ENCODE peak calls at places on chromosome 1, in seven cellular contexts. One of them, this sample, is unnamed.

GRCh38 chr1:26827205-26827604 is 717 bp downstream of the ZDHHC18 start:
- DNase-seq in NCI-H1417: no peak
- DNase-seq in cardiac muscle cell: no peak
- DNase-seq in right atrium auricular region: no peak
- DNase-seq in activated T-helper 1 cell treated with anti-CD3 and anti-CD28 coated beads, Interleukin-12 subunit alpha, Interleukin-12 subunit beta, Interleukin-2, Interleukin-4 antibody, amounts not matched to agents 30 ng/mL and 10 ng/mL and 1 ng/mL, durations not matched to agents 14 hours and 24 hours and 36 hours: no peak
- DNase-seq in adrenal gland: no peak
- DNase-seq in coronary artery: no peak
- DNase-seq in this sample: no peak

GRCh38 chr1:231666220-231666956 is 39.8 kb downstream of the DISC1 start:
- DNase-seq in NCI-H1417: no peak
- DNase-seq in cardiac muscle cell: no peak
- DNase-seq in right atrium auricular region: no peak
- DNase-seq in activated T-helper 1 cell treated with anti-CD3 and anti-CD28 coated beads, Interleukin-12 subunit alpha, Interleukin-12 subunit beta, Interleukin-2, Interleukin-4 antibody, amounts not matched to agents 30 ng/mL and 10 ng/mL and 1 ng/mL, durations not matched to agents 14 hours and 24 hours and 36 hours: no peak
- DNase-seq in adrenal gland: no peak
- DNase-seq in coronary artery: no peak
- DNase-seq in this sample: no peak

GRCh38 chr1:80349218-80349617 is 1342.7 kb upstream of the ADGRL4 start:
- DNase-seq in NCI-H1417: no peak
- DNase-seq in cardiac muscle cell: no peak
- DNase-seq in right atrium auricular region: no peak
- DNase-seq in activated T-helper 1 cell treated with anti-CD3 and anti-CD28 coated beads, Interleukin-12 subunit alpha, Interleukin-12 subunit beta, Interleukin-2, Interleukin-4 antibody, amounts not matched to agents 30 ng/mL and 10 ng/mL and 1 ng/mL, durations not matched to agents 14 hours and 24 hours and 36 hours: no peak
- DNase-seq in adrenal gland: no peak
- DNase-seq in coronary artery: no peak
- DNase-seq in this sample: no peak

GRCh38 chr1:157156058-157156541 is 17.9 kb upstream of the ETV3 start:
- DNase-seq in NCI-H1417: peak; percentile 51
- DNase-seq in cardiac muscle cell: peak; percentile 84
- DNase-seq in right atrium auricular region: peak; percentile 71
- DNase-seq in activated T-helper 1 cell treated with anti-CD3 and anti-CD28 coated beads, Interleukin-12 subunit alpha, Interleukin-12 subunit beta, Interleukin-2, Interleukin-4 antibody, amounts not matched to agents 30 ng/mL and 10 ng/mL and 1 ng/mL, durations not matched to agents 14 hours and 24 hours and 36 hours: peak; percentile 65
- DNase-seq in adrenal gland: peak; percentile 88
- DNase-seq in coronary artery: no peak
- DNase-seq in this sample: peak; percentile 62

GRCh38 chr1:226061793-226062557 is 541 bp upstream of the H3-3A start:
- DNase-seq in NCI-H1417: peak; percentile 95
- DNase-seq in cardiac muscle cell: peak; percentile 90
- DNase-seq in right atrium auricular region: peak; percentile 67
- DNase-seq in activated T-helper 1 cell treated with anti-CD3 and anti-CD28 coated beads, Interleukin-12 subunit alpha, Interleukin-12 subunit beta, Interleukin-2, Interleukin-4 antibody, amounts not matched to agents 30 ng/mL and 10 ng/mL and 1 ng/mL, durations not matched to agents 14 hours and 24 hours and 36 hours: no peak
- DNase-seq in adrenal gland: peak; percentile 87
- DNase-seq in coronary artery: peak; percentile 85
- DNase-seq in this sample: no peak

GRCh38 chr1:25082216-25082899 is 149.9 kb downstream of the SYF2 start:
- DNase-seq in NCI-H1417: no peak
- DNase-seq in cardiac muscle cell: no peak
- DNase-seq in right atrium auricular region: no peak
- DNase-seq in activated T-helper 1 cell treated with anti-CD3 and anti-CD28 coated beads, Interleukin-12 subunit alpha, Interleukin-12 subunit beta, Interleukin-2, Interleukin-4 antibody, amounts not matched to agents 30 ng/mL and 10 ng/mL and 1 ng/mL, durations not matched to agents 14 hours and 24 hours and 36 hours: no peak
- DNase-seq in adrenal gland: no peak
- DNase-seq in coronary artery: no peak
- DNase-seq in this sample: no peak

GRCh38 chr1:197783510-197783948 is 8.2 kb upstream of the DENND1B start:
- DNase-seq in NCI-H1417: no peak
- DNase-seq in cardiac muscle cell: no peak
- DNase-seq in right atrium auricular region: no peak
- DNase-seq in activated T-helper 1 cell treated with anti-CD3 and anti-CD28 coated beads, Interleukin-12 subunit alpha, Interleukin-12 subunit beta, Interleukin-2, Interleukin-4 antibody, amounts not matched to agents 30 ng/mL and 10 ng/mL and 1 ng/mL, durations not matched to agents 14 hours and 24 hours and 36 hours: no peak
- DNase-seq in adrenal gland: no peak
- DNase-seq in coronary artery: no peak
- DNase-seq in this sample: no peak

GRCh38 chr1:217569021-217569420 is 61.9 kb downstream of the GPATCH2 start:
- DNase-seq in NCI-H1417: no peak
- DNase-seq in cardiac muscle cell: no peak
- DNase-seq in right atrium auricular region: no peak
- DNase-seq in activated T-helper 1 cell treated with anti-CD3 and anti-CD28 coated beads, Interleukin-12 subunit alpha, Interleukin-12 subunit beta, Interleukin-2, Interleukin-4 antibody, amounts not matched to agents 30 ng/mL and 10 ng/mL and 1 ng/mL, durations not matched to agents 14 hours and 24 hours and 36 hours: no peak
- DNase-seq in adrenal gland: no peak
- DNase-seq in coronary artery: no peak
- DNase-seq in this sample: no peak

GRCh38 chr1:212612251-212612961 is 3.8 kb downstream of the ATF3 start:
- DNase-seq in NCI-H1417: no peak
- DNase-seq in cardiac muscle cell: no peak
- DNase-seq in right atrium auricular region: no peak
- DNase-seq in activated T-helper 1 cell treated with anti-CD3 and anti-CD28 coated beads, Interleukin-12 subunit alpha, Interleukin-12 subunit beta, Interleukin-2, Interleukin-4 antibody, amounts not matched to agents 30 ng/mL and 10 ng/mL and 1 ng/mL, durations not matched to agents 14 hours and 24 hours and 36 hours: no peak
- DNase-seq in adrenal gland: no peak
- DNase-seq in coronary artery: no peak
- DNase-seq in this sample: no peak

GRCh38 chr1:47555841-47556616 is 118.2 kb downstream of the FOXD2 start:
- DNase-seq in NCI-H1417: no peak
- DNase-seq in cardiac muscle cell: no peak
- DNase-seq in right atrium auricular region: no peak
- DNase-seq in activated T-helper 1 cell treated with anti-CD3 and anti-CD28 coated beads, Interleukin-12 subunit alpha, Interleukin-12 subunit beta, Interleukin-2, Interleukin-4 antibody, amounts not matched to agents 30 ng/mL and 10 ng/mL and 1 ng/mL, durations not matched to agents 14 hours and 24 hours and 36 hours: no peak
- DNase-seq in adrenal gland: no peak
- DNase-seq in coronary artery: no peak
- DNase-seq in this sample: no peak

GRCh38 chr1:156489166-156489934 is 11.2 kb downstream of the MEF2D start:
- DNase-seq in NCI-H1417: peak; percentile 80
- DNase-seq in cardiac muscle cell: peak; percentile 91
- DNase-seq in right atrium auricular region: no peak
- DNase-seq in activated T-helper 1 cell treated with anti-CD3 and anti-CD28 coated beads, Interleukin-12 subunit alpha, Interleukin-12 subunit beta, Interleukin-2, Interleukin-4 antibody, amounts not matched to agents 30 ng/mL and 10 ng/mL and 1 ng/mL, durations not matched to agents 14 hours and 24 hours and 36 hours: no peak
- DNase-seq in adrenal gland: peak; percentile 83
- DNase-seq in coronary artery: no peak
- DNase-seq in this sample: peak; percentile 97

GRCh38 chr1:115496904-115497527 is 144.8 kb upstream of the VANGL1 start:
- DNase-seq in NCI-H1417: no peak
- DNase-seq in cardiac muscle cell: no peak
- DNase-seq in right atrium auricular region: peak; percentile 32
- DNase-seq in activated T-helper 1 cell treated with anti-CD3 and anti-CD28 coated beads, Interleukin-12 subunit alpha, Interleukin-12 subunit beta, Interleukin-2, Interleukin-4 antibody, amounts not matched to agents 30 ng/mL and 10 ng/mL and 1 ng/mL, durations not matched to agents 14 hours and 24 hours and 36 hours: no peak
- DNase-seq in adrenal gland: no peak
- DNase-seq in coronary artery: no peak
- DNase-seq in this sample: no peak

GRCh38 chr1:226565476-226565875 is 16.9 kb downstream of the STUM start:
- DNase-seq in NCI-H1417: no peak
- DNase-seq in cardiac muscle cell: no peak
- DNase-seq in right atrium auricular region: no peak
- DNase-seq in activated T-helper 1 cell treated with anti-CD3 and anti-CD28 coated beads, Interleukin-12 subunit alpha, Interleukin-12 subunit beta, Interleukin-2, Interleukin-4 antibody, amounts not matched to agents 30 ng/mL and 10 ng/mL and 1 ng/mL, durations not matched to agents 14 hours and 24 hours and 36 hours: no peak
- DNase-seq in adrenal gland: no peak
- DNase-seq in coronary artery: no peak
- DNase-seq in this sample: no peak

GRCh38 chr1:9075023-9075422 is 5.6 kb upstream of the SLC2A5 start:
- DNase-seq in NCI-H1417: peak; percentile 38
- DNase-seq in cardiac muscle cell: no peak
- DNase-seq in right atrium auricular region: no peak
- DNase-seq in activated T-helper 1 cell treated with anti-CD3 and anti-CD28 coated beads, Interleukin-12 subunit alpha, Interleukin-12 subunit beta, Interleukin-2, Interleukin-4 antibody, amounts not matched to agents 30 ng/mL and 10 ng/mL and 1 ng/mL, durations not matched to agents 14 hours and 24 hours and 36 hours: no peak
- DNase-seq in adrenal gland: no peak
- DNase-seq in coronary artery: no peak
- DNase-seq in this sample: no peak

GRCh38 chr1:205665216-205665757 is 15.0 kb downstream of the SLC45A3 start:
- DNase-seq in NCI-H1417: no peak
- DNase-seq in cardiac muscle cell: no peak
- DNase-seq in right atrium auricular region: no peak
- DNase-seq in activated T-helper 1 cell treated with anti-CD3 and anti-CD28 coated beads, Interleukin-12 subunit alpha, Interleukin-12 subunit beta, Interleukin-2, Interleukin-4 antibody, amounts not matched to agents 30 ng/mL and 10 ng/mL and 1 ng/mL, durations not matched to agents 14 hours and 24 hours and 36 hours: no peak
- DNase-seq in adrenal gland: no peak
- DNase-seq in coronary artery: no peak
- DNase-seq in this sample: no peak

GRCh38 chr1:161305872-161306519 is 3.8 kb downstream of the MPZ start:
- DNase-seq in NCI-H1417: peak; percentile 87
- DNase-seq in cardiac muscle cell: peak; percentile 71
- DNase-seq in right atrium auricular region: peak; percentile 82
- DNase-seq in activated T-helper 1 cell treated with anti-CD3 and anti-CD28 coated beads, Interleukin-12 subunit alpha, Interleukin-12 subunit beta, Interleukin-2, Interleukin-4 antibody, amounts not matched to agents 30 ng/mL and 10 ng/mL and 1 ng/mL, durations not matched to agents 14 hours and 24 hours and 36 hours: peak; percentile 82
- DNase-seq in adrenal gland: peak; percentile 88
- DNase-seq in coronary artery: peak; percentile 81
- DNase-seq in this sample: peak; percentile 94

GRCh38 chr1:213110349-213111300 is 59.6 kb downstream of the RPS6KC1 start:
- DNase-seq in NCI-H1417: no peak
- DNase-seq in cardiac muscle cell: no peak
- DNase-seq in right atrium auricular region: no peak
- DNase-seq in activated T-helper 1 cell treated with anti-CD3 and anti-CD28 coated beads, Interleukin-12 subunit alpha, Interleukin-12 subunit beta, Interleukin-2, Interleukin-4 antibody, amounts not matched to agents 30 ng/mL and 10 ng/mL and 1 ng/mL, durations not matched to agents 14 hours and 24 hours and 36 hours: no peak
- DNase-seq in adrenal gland: no peak
- DNase-seq in coronary artery: no peak
- DNase-seq in this sample: no peak

GRCh38 chr1:116433283-116434257 is 60.5 kb downstream of the ATP1A1 start:
- DNase-seq in NCI-H1417: no peak
- DNase-seq in cardiac muscle cell: no peak
- DNase-seq in right atrium auricular region: no peak
- DNase-seq in activated T-helper 1 cell treated with anti-CD3 and anti-CD28 coated beads, Interleukin-12 subunit alpha, Interleukin-12 subunit beta, Interleukin-2, Interleukin-4 antibody, amounts not matched to agents 30 ng/mL and 10 ng/mL and 1 ng/mL, durations not matched to agents 14 hours and 24 hours and 36 hours: no peak
- DNase-seq in adrenal gland: no peak
- DNase-seq in coronary artery: no peak
- DNase-seq in this sample: no peak

GRCh38 chr1:156060937-156061636 is at the start of gene RAB25:
- DNase-seq in NCI-H1417: peak; percentile 15
- DNase-seq in cardiac muscle cell: no peak
- DNase-seq in right atrium auricular region: no peak
- DNase-seq in activated T-helper 1 cell treated with anti-CD3 and anti-CD28 coated beads, Interleukin-12 subunit alpha, Interleukin-12 subunit beta, Interleukin-2, Interleukin-4 antibody, amounts not matched to agents 30 ng/mL and 10 ng/mL and 1 ng/mL, durations not matched to agents 14 hours and 24 hours and 36 hours: no peak
- DNase-seq in adrenal gland: no peak
- DNase-seq in coronary artery: no peak
- DNase-seq in this sample: peak; percentile 98

GRCh38 chr1:10387611-10388386 is 11.1 kb upstream of the PGD start:
- DNase-seq in NCI-H1417: no peak
- DNase-seq in cardiac muscle cell: no peak
- DNase-seq in right atrium auricular region: peak; percentile 68
- DNase-seq in activated T-helper 1 cell treated with anti-CD3 and anti-CD28 coated beads, Interleukin-12 subunit alpha, Interleukin-12 subunit beta, Interleukin-2, Interleukin-4 antibody, amounts not matched to agents 30 ng/mL and 10 ng/mL and 1 ng/mL, durations not matched to agents 14 hours and 24 hours and 36 hours: no peak
- DNase-seq in adrenal gland: no peak
- DNase-seq in coronary artery: no peak
- DNase-seq in this sample: no peak

GRCh38 chr1:227885135-227885647 is 62.5 kb downstream of the WNT9A start:
- DNase-seq in NCI-H1417: no peak
- DNase-seq in cardiac muscle cell: no peak
- DNase-seq in right atrium auricular region: peak; percentile 53
- DNase-seq in activated T-helper 1 cell treated with anti-CD3 and anti-CD28 coated beads, Interleukin-12 subunit alpha, Interleukin-12 subunit beta, Interleukin-2, Interleukin-4 antibody, amounts not matched to agents 30 ng/mL and 10 ng/mL and 1 ng/mL, durations not matched to agents 14 hours and 24 hours and 36 hours: no peak
- DNase-seq in adrenal gland: peak; percentile 36
- DNase-seq in coronary artery: peak; percentile 66
- DNase-seq in this sample: no peak